ENCODE peak calls at places on chromosomes 1 and 21, in ten cellular contexts. B, M, J, I, V, Y, T, S, H and Q are unnamed samples.

GRCh38 chr1:111884772-111885443 is 104.6 kb downstream of the KCND3 start:
- DNase-seq in J (no peak), B (no peak), H (no peak), V (no peak), Y (no peak), M (no peak), S (no peak), I (no peak), T (no peak), Q (no peak)

GRCh38 chr1:166671627-166672026 is 167.6 kb upstream of the POGK start:
- DNase-seq in I (no peak), J (no peak), Y (no peak), H (no peak), V (no peak), M (no peak), S (no peak), T (no peak), B (no peak), Q (no peak)

GRCh38 chr1:84374991-84375838 is 23.1 kb upstream of the DNASE2B start:
- DNase-seq in B (no peak), T (no peak), I (peak; percentile 41), J (peak; percentile 42), Y (no peak), V (peak; percentile 44), S (no peak), H (peak; percentile 27), M (no peak), Q (no peak)

GRCh38 chr21:44845418-44846200 is 27.7 kb upstream of the SUMO3 start:
- DNase-seq in J (peak; percentile 77), Y (peak; percentile 46), B (peak; percentile 81), S (no peak), M (peak; percentile 88), T (peak; percentile 86), H (peak; percentile 77), I (peak; percentile 85), V (peak; percentile 34), Q (peak; percentile 83)

GRCh38 chr1:31577515-31578191 is 1.3 kb downstream of the TINAGL1 start:
- DNase-seq in H (no peak), T (no peak), M (no peak), S (no peak), J (peak; percentile 36), I (peak; percentile 67), V (peak; percentile 11), Y (no peak), B (no peak), Q (no peak)

GRCh38 chr1:7267493-7267892 is 482.2 kb downstream of the CAMTA1 start:
- DNase-seq in T (no peak), S (no peak), Y (no peak), I (no peak), V (no peak), M (no peak), J (peak; percentile 88), B (no peak), H (no peak), Q (no peak)

GRCh38 chr1:15151377-15151806 is 2.2 kb upstream of the TMEM51 start:
- DNase-seq in J (no peak), Y (no peak), S (no peak), M (no peak), I (no peak), B (no peak), V (no peak), T (no peak), H (no peak), Q (peak; percentile 83)

GRCh38 chr1:211355873-211356272 is 29.2 kb downstream of the TRAF5 start:
- DNase-seq in B (no peak), J (no peak), T (no peak), I (no peak), S (no peak), V (no peak), Y (no peak), H (no peak), M (no peak), Q (no peak)

GRCh38 chr1:244104309-244105060 is 53.4 kb downstream of the ZBTB18 start:
- DNase-seq in B (no peak), S (no peak), J (peak; percentile 88), I (peak; percentile 85), T (no peak), Y (no peak), H (no peak), V (no peak), M (no peak), Q (no peak)

GRCh38 chr1:65001238-65001792 is 35.0 kb upstream of the JAK1 start:
- DNase-seq in T (peak; percentile 69), S (no peak), B (peak; percentile 63), J (peak; percentile 17), I (peak; percentile 93), Y (peak; percentile 49), H (peak; percentile 87), M (peak; percentile 78), V (peak; percentile 64), Q (no peak)
- TF ChIP-seq CTCF in T (no peak), S (no peak), B (no peak), J (no peak), I (peak; percentile 28), Y (no peak), H (no peak), M (no peak), V (no peak), Q (no peak)

GRCh38 chr1:180632326-180633088 is 685 bp downstream of the XPR1 start:
- DNase-seq in I (no peak), B (peak; percentile 85), Y (no peak), J (peak; percentile 72), V (peak; percentile 67), T (peak; percentile 64), H (peak; percentile 72), M (peak; percentile 76), S (no peak), Q (peak; percentile 73)
- TF ChIP-seq CTCF in I (peak; percentile 34), B (no peak), Y (peak; percentile 46), J (peak; percentile 33), V (no peak), T (peak; percentile 56), H (peak; percentile 7), M (no peak), S (no peak), Q (peak; percentile 43)

GRCh38 chr1:196516373-196516772 is 91.9 kb downstream of the KCNT2 start:
- DNase-seq in I (peak; percentile 29), Y (no peak), B (no peak), M (no peak), S (no peak), T (no peak), H (no peak), V (no peak), J (no peak), Q (peak; percentile 75)

GRCh38 chr1:196515904-196516303 is 92.3 kb downstream of the KCNT2 start:
- DNase-seq in J (no peak), Y (no peak), V (no peak), S (no peak), H (no peak), M (no peak), B (no peak), I (no peak), T (no peak), Q (peak; percentile 45)

GRCh38 chr1:196517193-196517592 is 91.0 kb downstream of the KCNT2 start:
- DNase-seq in V (no peak), M (no peak), B (no peak), I (no peak), T (no peak), J (no peak), H (no peak), Y (no peak), S (no peak), Q (no peak)
- TF ChIP-seq CTCF in V (no peak), M (no peak), B (no peak), I (no peak), T (no peak), J (no peak), H (no peak), Y (no peak), S (no peak), Q (no peak)

GRCh38 chr1:69175078-69175477 is 392.6 kb upstream of the LRRC7 start:
- DNase-seq in J (no peak), T (no peak), V (no peak), M (no peak), Y (no peak), B (no peak), S (no peak), I (no peak), H (no peak), Q (no peak)
- TF ChIP-seq CTCF in J (no peak), T (no peak), V (no peak), M (no peak), Y (no peak), B (no peak), S (no peak), I (no peak), H (no peak), Q (no peak)

GRCh38 chr1:46477153-46477929 is 12.3 kb upstream of the DMBX1 start:
- DNase-seq in V (peak; percentile 85), B (peak; percentile 83), H (peak; percentile 69), I (peak; percentile 78), S (peak; percentile 17), Y (peak; percentile 67), J (peak; percentile 79), T (peak; percentile 93), M (peak; percentile 91), Q (peak; percentile 56)

GRCh38 chr1:46480959-46481646 is 8.5 kb upstream of the DMBX1 start:
- DNase-seq in J (peak; percentile 30), B (no peak), S (no peak), V (no peak), M (no peak), T (no peak), Y (no peak), I (peak; percentile 55), H (no peak), Q (no peak)

GRCh38 chr1:46481961-46482360 is 7.7 kb upstream of the DMBX1 start:
- DNase-seq in T (no peak), V (no peak), I (no peak), H (no peak), J (no peak), Y (no peak), M (no peak), S (no peak), B (no peak), Q (no peak)

GRCh38 chr1:46478721-46479485 is 10.7 kb upstream of the DMBX1 start:
- DNase-seq in I (no peak), Y (no peak), H (no peak), B (no peak), J (no peak), T (no peak), V (no peak), S (no peak), M (no peak), Q (no peak)

DNA sequence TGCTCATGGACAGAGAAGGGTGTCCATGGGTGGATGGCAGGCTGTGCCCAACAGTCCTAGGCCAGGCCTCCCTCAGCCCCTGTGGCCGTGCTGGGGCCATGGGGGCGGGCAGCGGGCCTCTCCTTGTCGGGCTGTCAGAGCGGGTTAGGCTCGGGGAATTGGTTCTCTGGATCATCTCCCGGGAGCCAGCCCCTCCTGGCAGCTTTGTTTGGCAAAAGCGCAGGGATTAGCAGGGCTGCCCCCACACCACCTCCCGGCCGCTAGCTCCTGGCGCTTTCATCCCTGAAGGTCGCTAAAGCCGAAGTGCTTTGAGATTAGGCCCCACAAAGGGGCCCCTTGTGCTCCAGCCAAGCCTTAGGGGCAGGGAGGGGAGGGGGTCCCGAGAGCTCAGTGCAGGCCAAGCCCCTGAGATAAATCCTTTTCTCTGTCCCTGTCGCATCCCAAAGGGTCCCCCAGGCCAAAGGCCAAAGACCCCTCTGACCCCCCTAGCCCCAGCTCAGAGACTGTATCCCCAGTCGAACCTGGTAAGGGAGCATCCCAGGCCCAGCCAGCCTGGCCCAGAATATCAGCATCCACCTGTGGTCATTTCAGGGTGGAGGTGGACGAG is 9.8 kb upstream of the DMBX1 start:
- DNase-seq in M (no peak), J (no peak), H (no peak), I (no peak), T (no peak), V (no peak), B (no peak), Y (no peak), S (no peak), Q (no peak)
- TF ChIP-seq CTCF in M (no peak), J (no peak), H (no peak), I (no peak), T (no peak), V (no peak), B (no peak), Y (no peak), S (no peak), Q (no peak)